ENCODE peak calls at places on chromosomes 7 and 10, in ten cellular contexts. X is head of caudate nucleus; D is BE2C; Q is activated T-cell treated with anti-CD3 and anti-CD28 coated beads, Interleukin-2, amount 50 U/mL, for 72 hours; E is activated CD8-positive, alpha-beta memory T cell treated with anti-CD3 and anti-CD28 coated beads for 24 hours; I is NCI-H446; Z is midbrain; A is effector memory CD4-positive, alpha-beta T cell; C is body of pancreas; S is stimulated activated CD8-positive, alpha-beta memory T cell treated with anti-CD3 and anti-CD28 coated beads, Interleukin-12 subunit alpha, Interleukin-12 subunit beta, amount 100 ng/mL, for 1 hour. T is an unnamed sample.

GRCh38 chr10:5291501-5292195 is 73.1 kb upstream of the UCN3 start:
- DNase-seq in X (no peak), D (no peak), Q (peak), E (no peak), I (no peak), Z (no peak), A (peak), C (peak), S (no peak), T (no peak)

GRCh38 chr10:3935933-3936359 is 150.9 kb upstream of the KLF6 start:
- DNase-seq in X (no peak), D (no peak), Q (no peak), E (no peak), I (peak), Z (no peak), A (no peak), C (peak), S (no peak), T (no peak)

GRCh38 chr10:21372651-21373410 is 152.7 kb downstream of the SKIDA1 start:
- DNase-seq in X (no peak), D (no peak), Q (peak), E (peak), I (peak), Z (no peak), A (peak), C (no peak), S (no peak), T (no peak)

GRCh38 chr10:27714349-27714748 is 31.3 kb downstream of the MKX start:
- DNase-seq in X (no peak), D (no peak), Q (no peak), E (no peak), I (no peak), Z (no peak), A (no peak), C (no peak), S (no peak), T (no peak)

GRCh38 chr10:70258216-70258615 is 25.0 kb upstream of the PPA1 start:
- DNase-seq in X (no peak), D (no peak), Q (no peak), E (no peak), I (no peak), Z (no peak), A (no peak), C (no peak), S (no peak), T (no peak)

GRCh38 chr7:2680792-2681490 is 7.1 kb upstream of the AMZ1 start:
- DNase-seq in X (peak), D (peak), Q (peak), E (peak), I (peak), Z (peak), A (peak), C (peak), S (peak), T (peak)

GRCh38 chr7:80372415-80372814 is 139.4 kb downstream of the GNAT3 start:
- DNase-seq in X (no peak), D (no peak), Q (no peak), E (no peak), I (no peak), Z (no peak), A (no peak), C (no peak), S (no peak), T (no peak)

GRCh38 chr10:6083523-6084475 is 5.0 kb upstream of the RBM17 start:
- DNase-seq in X (no peak), D (no peak), Q (peak), E (peak), I (no peak), Z (no peak), A (peak), C (no peak), S (peak), T (no peak)

GRCh38 chr7:149670288-149670687 is 103.1 kb downstream of the ZNF467 start:
- DNase-seq in X (peak), D (peak), Q (no peak), E (no peak), I (peak), Z (peak), A (no peak), C (peak), S (no peak), T (peak)

GRCh38 chr10:31064334-31064733 is 32.7 kb upstream of the ZNF438 start:
- DNase-seq in X (no peak), D (peak), Q (no peak), E (no peak), I (peak), Z (no peak), A (no peak), C (no peak), S (no peak), T (peak)

GRCh38 chr7:92968502-92968901 is 132.1 kb upstream of the CDK6 start:
- DNase-seq in X (no peak), D (no peak), Q (no peak), E (no peak), I (no peak), Z (no peak), A (no peak), C (no peak), S (no peak), T (no peak)

GRCh38 chr7:31603076-31603475 is 83.9 kb upstream of the PPP1R17 start:
- DNase-seq in X (no peak), D (no peak), Q (no peak), E (no peak), I (peak), Z (no peak), A (no peak), C (no peak), S (no peak), T (peak)

GRCh38 chr10:33022090-33022489 is 64.1 kb upstream of the ITGB1 start:
- DNase-seq in X (no peak), D (no peak), Q (no peak), E (no peak), I (no peak), Z (no peak), A (no peak), C (no peak), S (no peak), T (no peak)

GRCh38 chr7:101146-101545 is 91.2 kb upstream of the FAM20C start:
- DNase-seq in X (no peak), D (no peak), Q (no peak), E (no peak), I (no peak), Z (no peak), A (no peak), C (no peak), S (no peak), T (no peak)

GRCh38 chr10:130040817-130041330 is 69.8 kb downstream of the C10orf143 start:
- DNase-seq in X (no peak), D (no peak), Q (no peak), E (no peak), I (no peak), Z (no peak), A (no peak), C (no peak), S (no peak), T (no peak)

GRCh38 chr7:81004098-81004497 is 85.2 kb upstream of the SEMA3C start:
- DNase-seq in X (no peak), D (no peak), Q (no peak), E (no peak), I (peak), Z (no peak), A (no peak), C (no peak), S (no peak), T (no peak)

GRCh38 chr7:70318511-70318910 is 720.2 kb downstream of the AUTS2 start:
- DNase-seq in X (no peak), D (no peak), Q (no peak), E (no peak), I (no peak), Z (no peak), A (no peak), C (no peak), S (no peak), T (no peak)

T was measured in occipital lobe.